ENCODE peak calls at places on chromosomes 1 and 21, in ten cellular contexts. O is tibial artery; Q is keratinocyte; R is psoas muscle; W is activated CD8-positive, alpha-beta T cell treated with anti-CD3 and anti-CD28 coated beads for 36 hours; S is pancreas; C is ovary; K is heart right ventricle; Y is IMR-90; Z is AG09309. X is an unnamed sample.

GRCh38 chr1:198598796-198599321 is 40.0 kb upstream of the PTPRC start:
- DNase-seq in O (no peak), Q (no peak), R (no peak), W (peak), S (no peak), C (no peak), K (no peak), Y (no peak), Z (no peak), X (no peak)

GRCh38 chr1:36968730-36969129 is 65.6 kb downstream of the GRIK3 start:
- DNase-seq in O (no peak), Q (no peak), R (no peak), W (no peak), S (no peak), C (no peak), K (no peak), Y (no peak), Z (no peak), X (no peak)

GRCh38 chr1:44784094-44785026 is 3.6 kb downstream of the BEST4 start:
- DNase-seq in O (no peak), Q (no peak), R (no peak), W (peak), S (no peak), C (peak), K (no peak), Y (no peak), Z (no peak), X (no peak)

GRCh38 chr1:36864182-36865079 is 169.9 kb downstream of the GRIK3 start:
- DNase-seq in O (no peak), Q (no peak), R (no peak), W (peak), S (no peak), C (no peak), K (no peak), Y (no peak), Z (no peak), X (no peak)

GRCh38 chr1:112358798-112359408 is 37.1 kb upstream of the CTTNBP2NL start:
- DNase-seq in O (peak), Q (peak), R (peak), W (peak), S (peak), C (peak), K (peak), Y (peak), Z (no peak), X (peak)

GRCh38 chr1:214427871-214428277 is 123.5 kb downstream of the PTPN14 start:
- DNase-seq in O (no peak), Q (peak), R (no peak), W (peak), S (no peak), C (no peak), K (no peak), Y (peak), Z (peak), X (peak)

GRCh38 chr1:16187748-16188401 is 24.6 kb downstream of the ARHGEF19 start:
- DNase-seq in O (peak), Q (peak), R (peak), W (peak), S (peak), C (peak), K (peak), Y (peak), Z (peak), X (peak)

GRCh38 chr1:8809342-8809736 is 8.1 kb downstream of the RERE start:
- DNase-seq in O (no peak), Q (no peak), R (no peak), W (no peak), S (no peak), C (no peak), K (no peak), Y (no peak), Z (no peak), X (no peak)

GRCh38 chr21:45076245-45076661 is 1.9 kb downstream of the ADARB1 start:
- DNase-seq in O (no peak), Q (no peak), R (no peak), W (peak), S (no peak), C (no peak), K (no peak), Y (peak), Z (no peak), X (no peak)

GRCh38 chr1:58996341-58997059 is 212.7 kb upstream of the JUN start:
- DNase-seq in O (no peak), Q (no peak), R (no peak), W (no peak), S (no peak), C (no peak), K (no peak), Y (no peak), Z (no peak), X (no peak)

GRCh38 chr1:112335351-112335750 is 60.7 kb upstream of the CTTNBP2NL start:
- DNase-seq in O (no peak), Q (peak), R (no peak), W (no peak), S (no peak), C (no peak), K (no peak), Y (peak), Z (no peak), X (no peak)

GRCh38 chr1:159921700-159922498 is 3.4 kb downstream of the TAGLN2 start:
- DNase-seq in O (no peak), Q (no peak), R (no peak), W (peak), S (peak), C (peak), K (peak), Y (peak), Z (no peak), X (no peak)

GRCh38 chr1:229390130-229390529 is 43.8 kb downstream of the ACTA1 start:
- DNase-seq in O (no peak), Q (no peak), R (no peak), W (no peak), S (no peak), C (no peak), K (no peak), Y (no peak), Z (no peak), X (no peak)

GRCh38 chr1:207711285-207711684 is 40.6 kb upstream of the CD46 start:
- DNase-seq in O (no peak), Q (no peak), R (no peak), W (peak), S (no peak), C (no peak), K (no peak), Y (peak), Z (no peak), X (peak)

GRCh38 chr1:153565529-153566374 is at the start of gene S100A2:
- DNase-seq in O (peak), Q (peak), R (peak), W (peak), S (no peak), C (peak), K (no peak), Y (peak), Z (peak), X (peak)

GRCh38 chr21:14752006-14752909 is 206.1 kb upstream of the SAMSN1 start:
- DNase-seq in O (no peak), Q (no peak), R (no peak), W (no peak), S (no peak), C (no peak), K (no peak), Y (no peak), Z (no peak), X (no peak)

GRCh38 chr21:16117851-16118592 is 388.2 kb downstream of the USP25 start:
- DNase-seq in O (no peak), Q (no peak), R (no peak), W (no peak), S (no peak), C (no peak), K (no peak), Y (peak), Z (peak), X (peak)

GRCh38 chr1:22712502-22713271 is 2.0 kb downstream of the EPHB2 start:
- DNase-seq in O (no peak), Q (no peak), R (no peak), W (peak), S (no peak), C (no peak), K (no peak), Y (peak), Z (no peak), X (peak)
- TF ChIP-seq CTCF in O (no peak), Q (no peak), R (no peak), W (no peak), S (no peak), C (no peak), K (no peak), Y (no peak), Z (no peak), X (peak)

GRCh38 chr1:99728494-99729235 is 37.8 kb downstream of the FRRS1 start:
- DNase-seq in O (no peak), Q (no peak), R (no peak), W (no peak), S (no peak), C (no peak), K (no peak), Y (peak), Z (no peak), X (peak)
- TF ChIP-seq CTCF in O (peak), Q (peak), R (peak), W (peak), S (peak), C (no peak), K (peak), Y (peak), Z (peak), X (peak)

DNA sequence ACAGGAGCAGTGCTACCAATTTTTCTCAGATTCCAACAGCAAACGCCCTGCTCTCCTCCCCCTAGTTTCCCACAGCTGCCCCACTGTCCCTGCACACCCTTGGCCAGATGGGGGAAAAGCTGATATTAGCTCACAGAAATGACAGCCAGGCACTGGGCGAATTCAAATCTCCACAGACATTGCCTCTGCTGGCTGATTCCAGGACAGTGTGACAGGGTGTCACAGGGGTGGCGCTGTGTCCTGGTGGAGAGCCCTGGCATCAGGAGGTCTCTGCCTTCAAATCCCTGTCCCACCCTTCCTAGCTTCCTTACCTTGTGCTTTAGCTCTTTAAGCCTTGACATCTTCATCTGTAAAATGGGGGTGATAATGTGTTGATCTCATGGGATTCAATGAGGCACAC is 10.4 kb downstream of the OLIG1 start:
- DNase-seq in O (no peak), Q (no peak), R (no peak), W (no peak), S (no peak), C (no peak), K (no peak), Y (no peak), Z (no peak), X (no peak)
- TF ChIP-seq CTCF in O (no peak), Q (no peak), R (no peak), W (no peak), S (no peak), C (no peak), K (no peak), Y (no peak), Z (no peak), X (no peak)

DNA sequence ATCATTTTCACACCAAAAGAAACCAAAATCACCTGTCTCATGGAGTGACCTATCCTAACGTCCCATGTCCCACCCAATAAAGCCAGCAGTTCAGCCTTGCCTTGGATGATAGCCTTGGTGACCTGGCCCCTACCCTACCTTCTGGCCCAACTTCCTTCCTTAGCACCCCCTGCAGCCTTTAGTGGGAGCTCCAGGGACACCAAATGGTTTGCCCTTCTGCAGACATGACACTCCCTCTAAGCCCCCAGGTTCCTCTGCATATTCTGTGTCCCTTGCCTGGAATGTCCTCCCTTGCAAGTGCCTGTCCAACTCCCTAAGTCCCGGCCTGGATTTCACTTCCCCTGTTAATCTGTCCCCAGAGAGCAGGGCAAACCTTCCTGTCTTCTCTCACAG is 2.2 kb downstream of the SLFNL1 start:
- DNase-seq in O (no peak), Q (no peak), R (no peak), W (no peak), S (no peak), C (no peak), K (no peak), Y (no peak), Z (no peak), X (no peak)
- TF ChIP-seq CTCF in O (no peak), Q (no peak), R (no peak), W (no peak), S (no peak), C (no peak), K (no peak), Y (no peak), Z (no peak), X (no peak)

GRCh38 chr1:17465186-17465585 is 25.7 kb upstream of the RCC2 start:
- DNase-seq in O (no peak), Q (no peak), R (no peak), W (no peak), S (no peak), C (no peak), K (no peak), Y (no peak), Z (no peak), X (no peak)
- TF ChIP-seq CTCF in O (no peak), Q (no peak), R (no peak), W (no peak), S (no peak), C (no peak), K (no peak), Y (no peak), Z (no peak), X (no peak)

DNA sequence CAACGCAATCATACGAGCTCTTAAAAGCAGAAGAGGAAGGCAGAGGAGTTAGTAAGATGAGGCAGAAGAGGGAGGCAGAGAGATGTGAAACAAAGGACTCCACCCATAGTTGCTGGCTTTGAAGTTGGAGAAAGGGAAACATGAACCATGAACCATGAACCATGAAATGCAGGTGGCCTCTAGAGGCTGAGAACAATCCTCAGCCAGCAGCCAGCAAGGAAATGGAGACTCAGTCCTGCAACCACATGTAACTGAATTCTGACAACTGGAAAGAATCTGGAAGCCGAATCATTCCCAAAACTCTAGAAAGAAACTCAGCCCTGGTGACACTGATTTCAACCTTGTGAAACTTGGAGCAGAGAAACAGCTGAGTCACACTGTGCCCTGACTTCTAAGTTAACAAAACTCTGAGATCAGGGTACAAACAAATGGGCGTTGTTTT is 10.1 kb downstream of the DIPK1A start:
- DNase-seq in O (no peak), Q (no peak), R (no peak), W (peak), S (no peak), C (no peak), K (no peak), Y (peak), Z (peak), X (peak)
- TF ChIP-seq CTCF in O (no peak), Q (no peak), R (no peak), W (no peak), S (no peak), C (no peak), K (no peak), Y (no peak), Z (peak), X (no peak)

GRCh38 chr21:37916795-37917142 is 512 bp upstream of the KCNJ6 start:
- DNase-seq in O (no peak), Q (no peak), R (no peak), W (no peak), S (peak), C (no peak), K (no peak), Y (no peak), Z (no peak), X (no peak)
- TF ChIP-seq CTCF in O (no peak), Q (no peak), R (no peak), W (no peak), S (no peak), C (no peak), K (no peak), Y (peak), Z (no peak), X (peak)

GRCh38 chr1:246528933-246529731 is 22.1 kb upstream of the SMYD3 start:
- DNase-seq in O (no peak), Q (no peak), R (no peak), W (no peak), S (no peak), C (no peak), K (no peak), Y (no peak), Z (no peak), X (no peak)
- TF ChIP-seq CTCF in O (no peak), Q (no peak), R (no peak), W (no peak), S (no peak), C (no peak), K (no peak), Y (no peak), Z (no peak), X (no peak)

X was measured in HFFc6.